ENCODE peak calls at places on chromosomes 12 and 14, in five cellular contexts. V is IMR-90, A is mucosa of descending colon, M is PC-9, U is Panc1. P is an unnamed sample.

GRCh38 chr12:44875417-44875953 is 630 bp downstream of the NELL2 start:
- DNase-seq in V (no peak), A (no peak), U (no peak), M (no peak), P (no peak)

GRCh38 chr12:60035835-60036234 is 440.0 kb downstream of the SLC16A7 start:
- DNase-seq in V (peak; percentile 27), A (no peak), M (no peak), U (no peak), P (no peak)

GRCh38 chr12:93130371-93131049 is 201.4 kb upstream of the EEA1 start:
- DNase-seq in U (no peak), M (no peak), A (no peak), V (no peak), P (no peak)

GRCh38 chr14:65016461-65016860 is 29.8 kb downstream of the FNTB start:
- DNase-seq in M (no peak), V (no peak), U (no peak), A (no peak), P (no peak)

GRCh38 chr14:36204674-36205073 is 28.2 kb upstream of the PTCSC3 start:
- DNase-seq in V (no peak), U (no peak), M (no peak), A (no peak), P (peak; percentile 1)

GRCh38 chr14:61561657-61562276 is 133.5 kb upstream of the HIF1A start:
- DNase-seq in U (no peak), V (peak; percentile 99), A (peak; percentile 82), M (peak; percentile 91), P (no peak)

GRCh38 chr14:24317141-24317927 is 6.0 kb downstream of the LTB4R start:
- DNase-seq in U (no peak), V (no peak), M (no peak), A (no peak), P (no peak)

GRCh38 chr12:124426594-124427550 is 132.0 kb downstream of the RFLNA start:
- DNase-seq in U (no peak), A (peak; percentile 50), M (no peak), V (no peak), P (no peak)

GRCh38 chr12:26787125-26787495 is 45.9 kb downstream of the ITPR2 start:
- DNase-seq in V (peak; percentile 83), A (no peak), U (no peak), M (no peak), P (no peak)

GRCh38 chr14:37147310-37147875 is 25.0 kb downstream of the SLC25A21 start:
- DNase-seq in M (no peak), V (no peak), U (no peak), A (no peak), P (no peak)

GRCh38 chr14:23183076-23183475 is 384 bp downstream of the SLC7A8 start:
- DNase-seq in U (no peak), M (no peak), A (no peak), V (no peak), P (no peak)

DNA sequence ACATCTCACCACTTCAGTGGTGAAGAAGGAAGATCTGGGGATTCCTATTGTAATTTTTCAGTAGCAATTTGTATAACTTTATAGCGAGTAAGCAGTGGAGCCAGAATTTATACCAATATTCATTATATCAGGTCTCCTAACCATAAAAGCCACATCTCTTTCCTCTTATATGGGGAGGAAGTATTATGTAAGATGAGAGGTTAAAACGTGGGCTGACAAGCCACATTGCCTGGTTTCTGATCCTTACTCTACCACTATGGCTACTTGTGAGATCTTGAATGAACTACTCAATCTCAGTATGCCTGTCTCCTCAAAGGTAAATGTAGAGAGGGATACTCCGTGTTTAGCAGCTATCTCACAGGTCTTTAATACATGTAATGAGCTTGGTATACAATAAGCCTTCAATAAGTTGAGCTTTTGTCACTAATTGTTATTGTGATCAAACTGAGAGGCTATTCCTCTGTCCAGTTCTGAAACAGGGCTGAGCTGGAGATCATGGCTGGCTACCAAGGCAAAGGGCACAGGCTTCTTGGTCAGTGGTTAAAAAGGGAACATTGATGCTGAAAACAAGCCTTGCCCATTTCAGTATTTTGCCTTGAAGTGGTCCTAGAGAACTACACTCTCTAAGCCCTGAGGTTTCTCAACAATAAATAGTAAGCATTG is 3.2 kb upstream of the TMEM117 start:
- DNase-seq in M (no peak), A (no peak), V (no peak), U (no peak), P (no peak)
- H3K4me3 ChIP-seq in M (no peak overlapping the region), A (no peak overlapping the region), V (no peak overlapping the region), U (no peak overlapping the region), P (no peak overlapping the region)

GRCh38 chr14:53792909-53793308 is 163.7 kb downstream of the BMP4 start:
- DNase-seq in M (no peak), A (no peak), U (no peak), V (no peak), P (peak; percentile 14)
- TF ChIP-seq CTCF in M (no peak), A (no peak), U (no peak), V (no peak), P (peak; percentile 8)

DNA sequence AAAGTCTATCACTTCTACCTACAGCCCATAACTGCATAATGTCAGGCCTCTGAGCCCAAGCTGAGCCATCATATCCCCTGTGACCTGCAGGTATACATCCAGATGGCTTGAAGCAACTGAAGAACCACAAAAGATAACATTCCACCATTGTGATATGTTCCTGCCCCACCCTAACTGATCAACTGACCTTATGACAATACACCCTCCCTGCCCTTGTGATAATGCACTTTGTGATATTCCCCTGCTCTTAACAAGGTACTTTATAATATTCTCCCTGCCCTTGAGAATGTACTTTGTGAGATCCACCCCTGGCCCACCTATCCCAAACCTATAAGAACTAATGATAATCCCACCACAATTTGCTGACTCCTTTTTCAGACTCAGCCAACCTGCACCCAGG is 24.4 kb downstream of the DDHD1 start:
- DNase-seq in A (no peak), U (no peak), V (no peak), M (no peak), P (no peak)
- H3K4me3 ChIP-seq in A (no peak overlapping the region), U (no peak overlapping the region), V (no peak overlapping the region), M (no peak overlapping the region), P (no peak overlapping the region)

GRCh38 chr12:114682101-114682919 is 1.7 kb downstream of the TBX3 start:
- DNase-seq in V (no peak), M (no peak), A (no peak), U (no peak), P (no peak)

GRCh38 chr12:114684098-114684869 is at the start of gene TBX3:
- DNase-seq in V (peak; percentile 99), A (peak; percentile 92), U (peak; percentile 96), M (no peak), P (peak; percentile 87)

GRCh38 chr12:114683709-114684097 is 272 bp downstream of the TBX3 start:
- DNase-seq in U (no peak), A (no peak), V (no peak), M (no peak), P (no peak)

GRCh38 chr12:114684870-114685273 is 897 bp upstream of the TBX3 start:
- DNase-seq in U (no peak), M (no peak), A (no peak), V (no peak), P (no peak)

GRCh38 chr12:114682920-114683708 is 861 bp downstream of the TBX3 start:
- DNase-seq in A (no peak), U (no peak), M (no peak), V (no peak), P (no peak)
- TF ChIP-seq CTCF in A (no peak), U (peak; percentile 26), M (no peak), V (no peak), P (no peak)

DNA sequence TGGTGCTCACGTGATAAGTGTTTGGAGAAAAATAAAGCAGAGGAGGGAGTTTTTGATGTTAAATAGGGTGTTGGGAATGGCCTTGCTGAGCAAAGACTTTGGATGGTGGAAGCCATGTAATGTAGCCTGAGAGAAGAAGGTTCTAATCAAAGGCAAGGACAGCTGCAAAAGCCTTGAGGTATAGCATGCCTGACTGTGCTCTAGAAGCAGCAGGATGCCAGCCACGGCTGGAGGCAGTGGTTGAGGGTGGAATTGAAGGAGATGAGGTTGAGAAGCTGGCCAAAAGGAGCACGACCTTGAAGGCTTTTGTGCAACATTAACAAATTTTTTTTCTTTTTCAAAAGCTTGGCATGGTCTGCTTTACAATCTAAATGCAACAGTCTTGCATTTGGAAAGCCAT is 42.3 kb upstream of the CSRP2 start:
- DNase-seq in V (no peak), U (no peak), M (no peak), A (no peak), P (no peak)
- H3K4me3 ChIP-seq in V (no peak overlapping the region), U (no peak overlapping the region), M (no peak overlapping the region), A (no peak overlapping the region), P (no peak overlapping the region)

GRCh38 chr14:67883717-67884116 is 64.1 kb downstream of the RAD51B start:
- DNase-seq in M (no peak), V (peak; percentile 28), A (no peak), U (no peak), P (no peak)
- TF ChIP-seq CTCF in M (peak; percentile 64), V (peak; percentile 53), A (no peak), U (peak; percentile 27), P (no peak)

DNA sequence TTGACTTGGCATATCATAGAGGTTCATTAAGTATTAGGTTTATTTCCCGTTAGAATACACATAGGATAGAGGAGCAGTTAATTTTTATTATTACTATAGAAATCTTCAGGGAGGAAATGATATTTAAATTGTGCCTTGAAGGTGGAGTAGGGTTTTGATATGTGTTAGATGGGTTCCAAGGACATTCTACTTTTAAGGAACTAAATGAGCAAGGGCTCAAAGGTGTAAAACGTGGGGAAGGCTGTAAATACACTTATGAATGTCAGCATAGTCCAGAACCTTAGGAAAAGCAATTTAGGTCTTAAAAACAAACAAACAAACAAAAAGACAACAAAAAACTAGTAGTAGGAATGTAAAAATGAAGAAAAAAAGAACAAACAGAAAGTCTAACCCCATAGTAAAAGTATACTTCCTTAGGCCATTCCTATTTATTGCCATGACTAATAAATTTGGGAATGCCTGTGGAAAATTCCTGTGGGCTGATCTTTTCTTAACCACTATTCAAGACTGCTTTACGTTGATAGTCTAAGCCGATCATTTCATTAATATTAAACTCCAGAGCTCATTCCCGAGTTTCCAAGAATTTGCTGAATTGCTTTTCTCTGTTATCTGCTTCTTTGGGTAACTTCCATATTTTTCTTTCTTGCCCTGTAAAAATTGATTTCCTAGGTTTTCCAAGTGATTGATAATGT is 180.3 kb downstream of the RAD51B start:
- DNase-seq in A (no peak), V (peak; percentile 86), U (peak; percentile 7), M (no peak), P (no peak)
- H3K4me3 ChIP-seq in A (no peak overlapping the region), V (no peak overlapping the region), U (no peak overlapping the region), M (no peak overlapping the region), P (no peak overlapping the region)

DNA sequence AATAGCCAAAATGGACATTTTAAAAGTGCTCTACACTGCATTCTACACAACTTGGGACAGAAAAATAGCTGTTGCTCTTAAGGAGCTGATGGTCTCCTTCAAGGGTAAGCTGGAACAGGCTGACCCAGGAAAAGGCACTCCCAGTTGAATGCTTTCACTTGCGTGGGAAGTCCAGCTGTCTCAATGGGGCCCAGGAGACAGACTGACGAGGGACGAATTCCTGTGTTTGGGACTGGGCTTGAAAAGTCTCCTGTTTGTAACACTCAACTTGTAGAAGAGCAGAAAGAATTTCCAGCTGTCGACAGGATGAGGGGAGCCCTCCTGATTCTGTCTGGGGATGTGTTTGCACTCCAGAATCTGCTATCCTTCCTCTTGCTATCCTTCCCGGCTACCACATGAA is 180.8 kb downstream of the ZFP36L1 start:
- DNase-seq in M (no peak), V (peak; percentile 29), U (no peak), A (no peak), P (no peak)
- TF ChIP-seq CTCF in M (no peak), V (no peak), U (no peak), A (no peak), P (no peak)

P was measured in GM12865.